ENCODE peak calls at places on chromosomes 6 and 20, in four cellular contexts. Y, N, H and T are unnamed samples.

GRCh38 chr6:46491789-46492547 is 719 bp upstream of the RCAN2 start:
- DNase-seq in Y (no peak), N (peak; percentile 79), H (peak; percentile 18), T (no peak)

GRCh38 chr6:124517339-124517738 is 444.9 kb upstream of the RNF217 start:
- DNase-seq in Y (no peak), N (no peak), H (no peak), T (no peak)

GRCh38 chr20:47973519-47974233 is 188.4 kb upstream of the SULF2 start:
- DNase-seq in Y (no peak), N (no peak), H (no peak), T (no peak)

GRCh38 chr6:17101422-17102257 is at the start of gene STMND1:
- DNase-seq in Y (no peak), N (no peak), H (peak; percentile 18), T (no peak)

GRCh38 chr6:155100087-155100486 is 105.0 kb downstream of the TIAM2 start:
- DNase-seq in Y (no peak), N (no peak), H (no peak), T (no peak)

GRCh38 chr6:34414999-34415858 is 10.6 kb downstream of the RPS10 start:
- DNase-seq in Y (peak; percentile 54), N (peak; percentile 9), H (peak; percentile 83), T (no peak)

GRCh38 chr6:169145991-169146501 is 107.6 kb downstream of the THBS2 start:
- DNase-seq in Y (no peak), N (no peak), H (peak; percentile 69), T (no peak)

GRCh38 chr6:43884660-43885022 is 114.6 kb downstream of the VEGFA start:
- DNase-seq in Y (no peak), N (no peak), H (no peak), T (no peak)

GRCh38 chr6:6033858-6034257 is 27.1 kb upstream of the NRN1 start:
- DNase-seq in Y (no peak), N (no peak), H (no peak), T (no peak)

GRCh38 chr20:50592282-50593004 is 82.3 kb downstream of the PTPN1 start:
- DNase-seq in Y (no peak), N (no peak), H (no peak), T (no peak)

GRCh38 chr6:97305676-97306075 is 22.7 kb upstream of the MMS22L start:
- DNase-seq in Y (no peak), N (peak; percentile 16), H (no peak), T (no peak)

GRCh38 chr6:158698876-158699440 is 49.1 kb downstream of the SYTL3 start:
- DNase-seq in Y (no peak), N (no peak), H (peak; percentile 23), T (no peak)

GRCh38 chr20:7375905-7376304 is 564.4 kb downstream of the HAO1 start:
- DNase-seq in Y (no peak), N (no peak), H (peak; percentile 51), T (no peak)

GRCh38 chr6:38346291-38347079 is 293.2 kb downstream of the BTBD9 start:
- DNase-seq in Y (no peak), N (no peak), H (peak; percentile 65), T (peak; percentile 64)

GRCh38 chr6:149628865-149629544 is 19.5 kb downstream of the KATNA1 start:
- DNase-seq in Y (no peak), N (no peak), H (no peak), T (no peak)

GRCh38 chr6:156634971-156635371 is 142.2 kb upstream of the ARID1B start:
- DNase-seq in Y (no peak), N (no peak), H (peak; percentile 33), T (no peak)

GRCh38 chr6:1390805-1391511 is 1.6 kb downstream of the FOXF2 start:
- DNase-seq in Y (no peak), N (no peak), H (peak; percentile 47), T (no peak)

GRCh38 chr6:28816339-28816908 is 107.4 kb downstream of the TRIM27 start:
- DNase-seq in Y (no peak), N (no peak), H (no peak), T (no peak)

GRCh38 chr20:50133041-50133440 is 20.1 kb upstream of the UBE2V1 start:
- DNase-seq in Y (no peak), N (no peak), H (no peak), T (no peak)

GRCh38 chr6:2875840-2876207 is 27.3 kb downstream of the SERPINB9 start:
- DNase-seq in Y (peak; percentile 60), N (no peak), H (no peak), T (no peak)

GRCh38 chr6:78438135-78438534 is 429.2 kb upstream of the IRAK1BP1 start:
- DNase-seq in Y (no peak), N (no peak), H (no peak), T (no peak)

GRCh38 chr6:159008656-159009288 is 8.8 kb upstream of the RSPH3 start:
- DNase-seq in Y (no peak), N (no peak), H (peak; percentile 57), T (no peak)

GRCh38 chr6:617485-618100 is 39.3 kb downstream of the HUS1B start:
- DNase-seq in Y (no peak), N (no peak), H (no peak), T (no peak)

GRCh38 chr6:23027281-23027680 is 457.9 kb downstream of the HDGFL1 start:
- DNase-seq in Y (no peak), N (no peak), H (no peak), T (no peak)

GRCh38 chr6:156977527-156978291 is 200.5 kb downstream of the ARID1B start:
- DNase-seq in Y (no peak), N (no peak), H (peak; percentile 53), T (no peak)

GRCh38 chr6:170128811-170129681 is 161.8 kb downstream of the DLL1 start:
- DNase-seq in Y (no peak), N (no peak), H (no peak), T (no peak)

GRCh38 chr20:12775041-12775440 is 233.7 kb upstream of the SPTLC3 start:
- DNase-seq in Y (no peak), N (no peak), H (no peak), T (peak; percentile 90)

GRCh38 chr6:18477301-18477941 is 90.3 kb downstream of the RNF144B start:
- DNase-seq in Y (no peak), N (no peak), H (no peak), T (peak; percentile 79)

GRCh38 chr20:19074828-19075516 is 137.5 kb upstream of the SLC24A3 start:
- DNase-seq in Y (peak; percentile 11), N (no peak), H (no peak), T (no peak)

GRCh38 chr20:33902011-33902410 is 90.9 kb downstream of the CHMP4B start:
- DNase-seq in Y (no peak), N (no peak), H (no peak), T (no peak)

GRCh38 chr6:168197636-168198301 is 118.8 kb upstream of the FRMD1 start:
- DNase-seq in Y (no peak), N (no peak), H (no peak), T (no peak)

GRCh38 chr6:36818741-36819140 is 20.5 kb downstream of the CPNE5 start:
- DNase-seq in Y (no peak), N (no peak), H (no peak), T (peak; percentile 47)

GRCh38 chr6:13360671-13361540 is 32.6 kb upstream of the TBC1D7 start:
- DNase-seq in Y (no peak), N (no peak), H (no peak), T (no peak)